ENCODE peak calls at places on chromosomes 1 and 21, in nine cellular contexts. X is HFF-Myc; Y is upper lobe of right lung; D is iPS-NIHi11; V is ELF-1; W is stimulated activated CD8-positive, alpha-beta memory T cell treated with anti-CD3 and anti-CD28 coated beads, Interleukin-2, amount 100 ng/mL, for 1 hour; B is EH; N is AG10803; T is GDM1. K is an unnamed sample.

GRCh38 chr1:81695741-81696140 is 105.0 kb upstream of the ADGRL2 start:
- DNase-seq in N (peak; percentile 90), D (no peak), W (no peak), T (no peak), X (no peak), V (no peak), B (peak; percentile 92), Y (no peak), K (peak; percentile 98)

GRCh38 chr1:230328342-230329015 is 97.7 kb downstream of the PGBD5 start:
- DNase-seq in V (no peak), N (no peak), T (no peak), D (no peak), B (no peak), X (no peak), Y (no peak), W (no peak), K (no peak)

GRCh38 chr21:38498057-38498833 is at the start of gene ERG:
- DNase-seq in T (peak; percentile 59), D (no peak), N (no peak), W (no peak), V (no peak), B (no peak), Y (no peak), X (no peak), K (no peak)

GRCh38 chr1:241639040-241639652 is 1.0 kb downstream of the CHML start:
- DNase-seq in W (no peak), V (no peak), X (no peak), N (no peak), Y (no peak), B (peak; percentile 61), D (no peak), T (no peak), K (peak; percentile 14)

GRCh38 chr21:37792046-37792445 is 124.2 kb downstream of the KCNJ6 start:
- DNase-seq in X (no peak), Y (no peak), N (peak; percentile 42), B (peak; percentile 22), D (no peak), T (no peak), W (no peak), V (no peak), K (peak; percentile 48)

GRCh38 chr1:41102208-41102607 is 80.7 kb upstream of the SLFNL1 start:
- DNase-seq in T (no peak), D (peak; percentile 38), W (no peak), X (peak; percentile 93), Y (peak; percentile 84), V (no peak), N (peak; percentile 98), B (peak; percentile 99), K (peak; percentile 100)

GRCh38 chr1:31744165-31744888 is 19.8 kb downstream of the ADGRB2 start:
- DNase-seq in D (no peak), T (no peak), V (no peak), X (no peak), Y (no peak), B (no peak), W (no peak), N (no peak), K (no peak)

GRCh38 chr1:220221670-220222069 is 50.6 kb downstream of the RAB3GAP2 start:
- DNase-seq in Y (no peak), V (no peak), B (no peak), D (no peak), T (no peak), X (no peak), N (no peak), W (no peak), K (no peak)

GRCh38 chr1:24707659-24708058 is 37.6 kb upstream of the CLIC4 start:
- DNase-seq in X (no peak), B (peak; percentile 70), N (peak; percentile 37), V (no peak), W (no peak), D (no peak), T (no peak), Y (no peak), K (peak; percentile 84)

GRCh38 chr21:34933609-34934345 is 115.3 kb downstream of the RUNX1 start:
- DNase-seq in D (no peak), N (no peak), V (no peak), W (no peak), Y (no peak), T (no peak), B (no peak), X (no peak), K (no peak)

GRCh38 chr1:18955116-18955441 is 1.4 kb downstream of the IFFO2 start:
- DNase-seq in X (no peak), W (no peak), B (no peak), Y (no peak), V (no peak), T (no peak), D (no peak), N (no peak), K (no peak)

GRCh38 chr1:20551945-20552727 is at the start of gene FAM43B:
- DNase-seq in W (no peak), V (peak; percentile 51), B (peak; percentile 48), Y (peak; percentile 66), N (no peak), D (peak; percentile 84), X (no peak), T (no peak), K (peak; percentile 10)

GRCh38 chr1:97119775-97120174 is 398.2 kb downstream of the PTBP2 start:
- DNase-seq in B (no peak), V (no peak), W (no peak), Y (no peak), D (no peak), X (no peak), N (no peak), T (no peak), K (no peak)

GRCh38 chr1:171826973-171827372 is 14.3 kb upstream of the DNM3 start:
- DNase-seq in V (no peak), X (no peak), N (no peak), Y (no peak), D (no peak), T (no peak), B (no peak), W (no peak), K (no peak)

GRCh38 chr21:33078907-33079582 is 9.1 kb downstream of the OLIG1 start:
- DNase-seq in T (peak; percentile 77), W (peak; percentile 8), X (peak; percentile 17), V (peak; percentile 78), Y (no peak), N (peak; percentile 41), B (peak; percentile 43), D (no peak), K (peak; percentile 38)

GRCh38 chr1:41480204-41481108 is 4.0 kb downstream of the EDN2 start:
- DNase-seq in T (no peak), B (no peak), Y (no peak), W (no peak), X (no peak), V (no peak), N (no peak), D (no peak), K (no peak)

GRCh38 chr1:37274896-37275631 is 199.3 kb upstream of the ZC3H12A start:
- DNase-seq in W (no peak), Y (peak; percentile 11), X (no peak), N (no peak), T (no peak), V (peak; percentile 68), D (peak; percentile 74), B (no peak), K (no peak)

GRCh38 chr1:170730443-170730842 is 66.5 kb downstream of the PRRX1 start:
- DNase-seq in V (no peak), N (peak; percentile 46), X (peak; percentile 83), W (no peak), B (peak; percentile 70), D (no peak), Y (no peak), T (no peak), K (no peak)

GRCh38 chr1:21659924-21660326 is 9.2 kb downstream of the RAP1GAP start:
- DNase-seq in B (no peak), V (no peak), X (no peak), N (no peak), T (no peak), Y (peak; percentile 22), W (no peak), D (no peak), K (no peak)

GRCh38 chr1:224434447-224435317 is at the start of gene WDR26:
- DNase-seq in X (no peak), D (peak; percentile 91), T (peak; percentile 70), Y (peak; percentile 89), W (peak; percentile 59), V (peak; percentile 79), B (peak; percentile 84), N (peak; percentile 68), K (peak; percentile 70)

GRCh38 chr1:230113605-230114241 is 46.7 kb downstream of the GALNT2 start:
- DNase-seq in V (no peak), D (no peak), B (peak; percentile 95), N (peak; percentile 84), T (no peak), W (no peak), X (peak; percentile 56), Y (no peak), K (peak; percentile 81)